ENCODE peak calls at places on chromosomes 6 and 20, in nine cellular contexts. One of them, this sample, is unnamed.

GRCh38 chr6:158016571-158017383 is 35.1 kb downstream of the SYNJ2 start:
- DNase-seq in aorta: no peak
- DNase-seq in fibroblast of mammary gland: no peak
- DNase-seq in brain microvascular endothelial cell: no peak
- DNase-seq in CD8-positive, alpha-beta memory T cell: no peak
- DNase-seq in choroid plexus epithelial cell: peak
- DNase-seq in GM12864: no peak
- DNase-seq in GM23248: peak
- DNase-seq in small intestine: no peak
- DNase-seq in this sample: no peak

GRCh38 chr6:7108964-7109836 is 1.4 kb downstream of the RREB1 start:
- DNase-seq in GM23248: peak
- DNase-seq in aorta: peak
- DNase-seq in brain microvascular endothelial cell: peak
- DNase-seq in fibroblast of mammary gland: peak
- DNase-seq in GM12864: no peak
- DNase-seq in choroid plexus epithelial cell: peak
- DNase-seq in small intestine: peak
- DNase-seq in CD8-positive, alpha-beta memory T cell: peak
- DNase-seq in this sample: no peak

GRCh38 chr6:70520575-70520974 is 46.2 kb upstream of the SDHAF4 start:
- DNase-seq in brain microvascular endothelial cell: no peak
- DNase-seq in choroid plexus epithelial cell: peak
- DNase-seq in GM23248: peak
- DNase-seq in fibroblast of mammary gland: peak
- DNase-seq in small intestine: no peak
- DNase-seq in CD8-positive, alpha-beta memory T cell: peak
- DNase-seq in GM12864: no peak
- DNase-seq in aorta: no peak
- DNase-seq in this sample: peak

GRCh38 chr20:23047738-23048214 is 1.7 kb downstream of the THBD start:
- DNase-seq in fibroblast of mammary gland: no peak
- DNase-seq in choroid plexus epithelial cell: no peak
- DNase-seq in brain microvascular endothelial cell: no peak
- DNase-seq in GM23248: peak
- DNase-seq in small intestine: no peak
- DNase-seq in CD8-positive, alpha-beta memory T cell: peak
- DNase-seq in aorta: peak
- DNase-seq in GM12864: no peak
- DNase-seq in this sample: no peak

GRCh38 chr6:90459225-90459758 is 127.6 kb downstream of the MAP3K7 start:
- DNase-seq in GM23248: no peak
- DNase-seq in small intestine: no peak
- DNase-seq in fibroblast of mammary gland: no peak
- DNase-seq in GM12864: no peak
- DNase-seq in choroid plexus epithelial cell: no peak
- DNase-seq in brain microvascular endothelial cell: no peak
- DNase-seq in aorta: no peak
- DNase-seq in CD8-positive, alpha-beta memory T cell: no peak
- DNase-seq in this sample: no peak

GRCh38 chr6:157229733-157230132 is 93.6 kb downstream of the TMEM242 start:
- DNase-seq in brain microvascular endothelial cell: no peak
- DNase-seq in GM23248: no peak
- DNase-seq in aorta: no peak
- DNase-seq in small intestine: peak
- DNase-seq in choroid plexus epithelial cell: no peak
- DNase-seq in GM12864: no peak
- DNase-seq in CD8-positive, alpha-beta memory T cell: no peak
- DNase-seq in fibroblast of mammary gland: no peak
- DNase-seq in this sample: no peak

GRCh38 chr20:8808180-8808535 is 260.7 kb upstream of the PLCB4 start:
- DNase-seq in CD8-positive, alpha-beta memory T cell: no peak
- DNase-seq in GM23248: no peak
- DNase-seq in choroid plexus epithelial cell: no peak
- DNase-seq in brain microvascular endothelial cell: no peak
- DNase-seq in fibroblast of mammary gland: no peak
- DNase-seq in GM12864: no peak
- DNase-seq in aorta: no peak
- DNase-seq in small intestine: no peak
- DNase-seq in this sample: no peak

GRCh38 chr6:17938885-17939284 is 48.5 kb downstream of the KIF13A start:
- DNase-seq in choroid plexus epithelial cell: peak
- DNase-seq in CD8-positive, alpha-beta memory T cell: no peak
- DNase-seq in small intestine: no peak
- DNase-seq in brain microvascular endothelial cell: no peak
- DNase-seq in GM12864: no peak
- DNase-seq in fibroblast of mammary gland: peak
- DNase-seq in GM23248: peak
- DNase-seq in aorta: no peak
- DNase-seq in this sample: no peak

GRCh38 chr6:125868996-125869395 is 78.2 kb downstream of the NCOA7 start:
- DNase-seq in choroid plexus epithelial cell: no peak
- DNase-seq in fibroblast of mammary gland: peak
- DNase-seq in GM12864: no peak
- DNase-seq in CD8-positive, alpha-beta memory T cell: no peak
- DNase-seq in small intestine: no peak
- DNase-seq in brain microvascular endothelial cell: no peak
- DNase-seq in GM23248: peak
- DNase-seq in aorta: no peak
- DNase-seq in this sample: no peak

GRCh38 chr6:75624335-75624734 is 22.7 kb downstream of the SENP6 start:
- DNase-seq in brain microvascular endothelial cell: no peak
- DNase-seq in CD8-positive, alpha-beta memory T cell: no peak
- DNase-seq in aorta: no peak
- DNase-seq in fibroblast of mammary gland: no peak
- DNase-seq in GM12864: no peak
- DNase-seq in GM23248: no peak
- DNase-seq in small intestine: no peak
- DNase-seq in choroid plexus epithelial cell: no peak
- DNase-seq in this sample: no peak

GRCh38 chr6:105135907-105136432 is 43.8 kb downstream of the POPDC3 start:
- DNase-seq in GM23248: peak
- DNase-seq in CD8-positive, alpha-beta memory T cell: no peak
- DNase-seq in GM12864: no peak
- DNase-seq in brain microvascular endothelial cell: peak
- DNase-seq in choroid plexus epithelial cell: peak
- DNase-seq in small intestine: no peak
- DNase-seq in fibroblast of mammary gland: peak
- DNase-seq in aorta: no peak
- DNase-seq in this sample: no peak

GRCh38 chr6:44452725-44453124 is 65.2 kb downstream of the CDC5L start:
- DNase-seq in choroid plexus epithelial cell: peak
- DNase-seq in CD8-positive, alpha-beta memory T cell: no peak
- DNase-seq in aorta: no peak
- DNase-seq in small intestine: no peak
- DNase-seq in GM23248: peak
- DNase-seq in fibroblast of mammary gland: peak
- DNase-seq in brain microvascular endothelial cell: peak
- DNase-seq in GM12864: no peak
- DNase-seq in this sample: no peak

GRCh38 chr6:125154184-125155135 is 887 bp downstream of the TPD52L1 start:
- DNase-seq in small intestine: peak
- DNase-seq in choroid plexus epithelial cell: peak
- DNase-seq in brain microvascular endothelial cell: no peak
- DNase-seq in GM23248: peak
- DNase-seq in fibroblast of mammary gland: peak
- DNase-seq in GM12864: no peak
- DNase-seq in aorta: peak
- DNase-seq in CD8-positive, alpha-beta memory T cell: no peak
- DNase-seq in this sample: peak

GRCh38 chr6:20709451-20709850 is 175.2 kb downstream of the CDKAL1 start:
- DNase-seq in choroid plexus epithelial cell: no peak
- DNase-seq in GM12864: no peak
- DNase-seq in CD8-positive, alpha-beta memory T cell: no peak
- DNase-seq in brain microvascular endothelial cell: no peak
- DNase-seq in aorta: no peak
- DNase-seq in small intestine: no peak
- DNase-seq in fibroblast of mammary gland: no peak
- DNase-seq in GM23248: no peak
- DNase-seq in this sample: no peak

GRCh38 chr6:67131827-67132226 is 1424.8 kb upstream of the EYS start:
- DNase-seq in choroid plexus epithelial cell: peak
- DNase-seq in GM12864: no peak
- DNase-seq in aorta: peak
- DNase-seq in small intestine: no peak
- DNase-seq in brain microvascular endothelial cell: no peak
- DNase-seq in CD8-positive, alpha-beta memory T cell: no peak
- DNase-seq in fibroblast of mammary gland: peak
- DNase-seq in GM23248: no peak
- DNase-seq in this sample: no peak

GRCh38 chr20:8385247-8385646 is 253.2 kb downstream of the PLCB1 start:
- DNase-seq in choroid plexus epithelial cell: peak
- DNase-seq in GM12864: no peak
- DNase-seq in aorta: no peak
- DNase-seq in small intestine: no peak
- DNase-seq in CD8-positive, alpha-beta memory T cell: no peak
- DNase-seq in brain microvascular endothelial cell: peak
- DNase-seq in GM23248: peak
- DNase-seq in fibroblast of mammary gland: peak
- DNase-seq in this sample: peak

GRCh38 chr6:80440496-80441160 is 334.2 kb downstream of the BCKDHB start:
- DNase-seq in small intestine: peak
- DNase-seq in GM12864: no peak
- DNase-seq in CD8-positive, alpha-beta memory T cell: no peak
- DNase-seq in fibroblast of mammary gland: no peak
- DNase-seq in brain microvascular endothelial cell: no peak
- DNase-seq in aorta: no peak
- DNase-seq in GM23248: no peak
- DNase-seq in choroid plexus epithelial cell: no peak
- DNase-seq in this sample: no peak

GRCh38 chr20:3158968-3159431 is 665 bp downstream of the FASTKD5 start:
- DNase-seq in brain microvascular endothelial cell: peak
- DNase-seq in aorta: no peak
- DNase-seq in choroid plexus epithelial cell: peak
- DNase-seq in CD8-positive, alpha-beta memory T cell: no peak
- DNase-seq in fibroblast of mammary gland: peak
- DNase-seq in small intestine: peak
- DNase-seq in GM12864: no peak
- DNase-seq in GM23248: peak
- DNase-seq in this sample: no peak

GRCh38 chr20:3161316-3162079 is 1.8 kb upstream of the FASTKD5 start:
- DNase-seq in brain microvascular endothelial cell: no peak
- DNase-seq in CD8-positive, alpha-beta memory T cell: no peak
- DNase-seq in aorta: no peak
- DNase-seq in small intestine: no peak
- DNase-seq in fibroblast of mammary gland: no peak
- DNase-seq in GM23248: no peak
- DNase-seq in choroid plexus epithelial cell: no peak
- DNase-seq in GM12864: no peak
- DNase-seq in this sample: no peak

GRCh38 chr20:3162080-3162611 is 2.5 kb upstream of the FASTKD5 start:
- DNase-seq in brain microvascular endothelial cell: no peak
- DNase-seq in CD8-positive, alpha-beta memory T cell: no peak
- DNase-seq in choroid plexus epithelial cell: no peak
- DNase-seq in fibroblast of mammary gland: no peak
- DNase-seq in aorta: no peak
- DNase-seq in small intestine: no peak
- DNase-seq in GM12864: no peak
- DNase-seq in GM23248: no peak
- DNase-seq in this sample: no peak

GRCh38 chr20:3157817-3158216 is 1.8 kb downstream of the FASTKD5 start:
- DNase-seq in GM12864: no peak
- DNase-seq in brain microvascular endothelial cell: no peak
- DNase-seq in aorta: no peak
- DNase-seq in GM23248: no peak
- DNase-seq in small intestine: no peak
- DNase-seq in choroid plexus epithelial cell: no peak
- DNase-seq in fibroblast of mammary gland: no peak
- DNase-seq in CD8-positive, alpha-beta memory T cell: no peak
- DNase-seq in this sample: no peak

GRCh38 chr20:3160418-3160817 is 753 bp upstream of the FASTKD5 start:
- DNase-seq in aorta: no peak
- DNase-seq in brain microvascular endothelial cell: no peak
- DNase-seq in GM23248: no peak
- DNase-seq in GM12864: no peak
- DNase-seq in small intestine: no peak
- DNase-seq in choroid plexus epithelial cell: no peak
- DNase-seq in fibroblast of mammary gland: no peak
- DNase-seq in CD8-positive, alpha-beta memory T cell: no peak
- DNase-seq in this sample: no peak
- H3K4me3 ChIP-seq in aorta: no peak
- H3K4me3 ChIP-seq in brain microvascular endothelial cell: no peak
- H3K4me3 ChIP-seq in GM23248: no peak
- H3K4me3 ChIP-seq in GM12864: peak
- H3K4me3 ChIP-seq in small intestine: peak
- H3K4me3 ChIP-seq in choroid plexus epithelial cell: no peak
- H3K4me3 ChIP-seq in fibroblast of mammary gland: no peak
- H3K4me3 ChIP-seq in CD8-positive, alpha-beta memory T cell: no peak
- H3K4me3 ChIP-seq in this sample: peak

GRCh38 chr6:152585236-152585635 is 51.9 kb downstream of the SYNE1 start:
- DNase-seq in small intestine: no peak
- DNase-seq in aorta: no peak
- DNase-seq in GM12864: no peak
- DNase-seq in choroid plexus epithelial cell: no peak
- DNase-seq in fibroblast of mammary gland: no peak
- DNase-seq in brain microvascular endothelial cell: no peak
- DNase-seq in GM23248: no peak
- DNase-seq in CD8-positive, alpha-beta memory T cell: no peak
- DNase-seq in this sample: no peak

GRCh38 chr6:152583888-152584287 is 53.3 kb downstream of the SYNE1 start:
- DNase-seq in GM12864: no peak
- DNase-seq in brain microvascular endothelial cell: no peak
- DNase-seq in fibroblast of mammary gland: no peak
- DNase-seq in CD8-positive, alpha-beta memory T cell: no peak
- DNase-seq in choroid plexus epithelial cell: no peak
- DNase-seq in GM23248: no peak
- DNase-seq in small intestine: no peak
- DNase-seq in aorta: no peak
- DNase-seq in this sample: no peak

GRCh38 chr6:152587473-152587872 is 49.7 kb downstream of the SYNE1 start:
- DNase-seq in brain microvascular endothelial cell: no peak
- DNase-seq in small intestine: no peak
- DNase-seq in choroid plexus epithelial cell: no peak
- DNase-seq in fibroblast of mammary gland: no peak
- DNase-seq in GM23248: no peak
- DNase-seq in CD8-positive, alpha-beta memory T cell: no peak
- DNase-seq in aorta: no peak
- DNase-seq in GM12864: no peak
- DNase-seq in this sample: peak
- H3K4me3 ChIP-seq in brain microvascular endothelial cell: no peak
- H3K4me3 ChIP-seq in small intestine: no peak
- H3K4me3 ChIP-seq in choroid plexus epithelial cell: no peak
- H3K4me3 ChIP-seq in fibroblast of mammary gland: no peak
- H3K4me3 ChIP-seq in GM23248: no peak
- H3K4me3 ChIP-seq in CD8-positive, alpha-beta memory T cell: no peak
- H3K4me3 ChIP-seq in aorta: no peak
- H3K4me3 ChIP-seq in GM12864: no peak
- H3K4me3 ChIP-seq in this sample: no peak

GRCh38 chr20:62776035-62776691 is 20.1 kb upstream of the MRGBP start:
- DNase-seq in GM12864: no peak
- DNase-seq in CD8-positive, alpha-beta memory T cell: no peak
- DNase-seq in choroid plexus epithelial cell: no peak
- DNase-seq in small intestine: no peak
- DNase-seq in GM23248: no peak
- DNase-seq in aorta: no peak
- DNase-seq in fibroblast of mammary gland: no peak
- DNase-seq in brain microvascular endothelial cell: no peak
- DNase-seq in this sample: no peak
- H3K4me3 ChIP-seq in GM12864: no peak
- H3K4me3 ChIP-seq in CD8-positive, alpha-beta memory T cell: peak
- H3K4me3 ChIP-seq in choroid plexus epithelial cell: no peak
- H3K4me3 ChIP-seq in small intestine: peak
- H3K4me3 ChIP-seq in GM23248: no peak
- H3K4me3 ChIP-seq in aorta: no peak
- H3K4me3 ChIP-seq in fibroblast of mammary gland: no peak
- H3K4me3 ChIP-seq in brain microvascular endothelial cell: no peak
- H3K4me3 ChIP-seq in this sample: peak

GRCh38 chr20:16576219-16576618 is 3.0 kb upstream of the KIF16B start:
- DNase-seq in brain microvascular endothelial cell: no peak
- DNase-seq in GM23248: no peak
- DNase-seq in GM12864: no peak
- DNase-seq in fibroblast of mammary gland: no peak
- DNase-seq in aorta: no peak
- DNase-seq in small intestine: no peak
- DNase-seq in choroid plexus epithelial cell: no peak
- DNase-seq in CD8-positive, alpha-beta memory T cell: no peak
- DNase-seq in this sample: no peak
- H3K4me3 ChIP-seq in brain microvascular endothelial cell: no peak
- H3K4me3 ChIP-seq in GM23248: no peak
- H3K4me3 ChIP-seq in GM12864: no peak
- H3K4me3 ChIP-seq in fibroblast of mammary gland: no peak
- H3K4me3 ChIP-seq in aorta: no peak
- H3K4me3 ChIP-seq in small intestine: no peak
- H3K4me3 ChIP-seq in choroid plexus epithelial cell: no peak
- H3K4me3 ChIP-seq in CD8-positive, alpha-beta memory T cell: no peak
- H3K4me3 ChIP-seq in this sample: no peak

This sample was measured in Jurkat, Clone E6-1.